ENCODE peak calls at places on chromosome 18, in ten cellular contexts. U is IMR-90, M is body of pancreas, B is cardiac muscle cell, C is pancreas, Z is endodermal cell, I is HCT116, E is fibroblast of lung, S is stomach, Q is left ventricle myocardium inferior. Y is an unnamed sample. For H3K27me3, the result is how much of the 10 kb centered on the place peaks cover.

GRCh38 chr18:35010156-35010555 is 31.1 kb upstream of the MAPRE2 start:
- DNase-seq in B (no peak), C (no peak), E (no peak), Q (no peak), Z (no peak), I (no peak), M (no peak), U (no peak), S (no peak), Y (no peak)

GRCh38 chr18:50341443-50341842 is 33.4 kb upstream of the SKA1 start:
- DNase-seq in Q (no peak), E (no peak), I (no peak), S (no peak), Z (no peak), M (no peak), U (no peak), B (no peak), C (no peak), Y (no peak)

GRCh38 chr18:45686892-45687611 is 36.9 kb upstream of the SLC14A1 start:
- DNase-seq in I (no peak), M (peak), S (no peak), U (no peak), E (no peak), Z (peak), Q (no peak), C (no peak), B (peak), Y (no peak)

GRCh38 chr18:36805105-36805504 is 23.7 kb downstream of the TPGS2 start:
- DNase-seq in I (no peak), U (no peak), M (no peak), Z (no peak), E (no peak), C (no peak), S (no peak), Q (no peak), B (no peak), Y (no peak)

GRCh38 chr18:51211552-51211951 is 14.1 kb upstream of the MEX3C start:
- DNase-seq in I (no peak), B (peak), Q (no peak), U (peak), S (no peak), C (no peak), E (peak), Z (no peak), M (peak), Y (peak)

GRCh38 chr18:77052656-77053309 is 79.8 kb downstream of the MBP start:
- DNase-seq in Z (no peak), I (no peak), Q (no peak), B (no peak), C (no peak), E (no peak), M (peak), U (no peak), S (no peak), Y (no peak)

GRCh38 chr18:56158676-56159075 is 479.7 kb downstream of the TXNL1 start:
- DNase-seq in B (no peak), M (no peak), C (no peak), S (no peak), E (no peak), Z (no peak), U (peak), I (no peak), Q (no peak), Y (no peak)

GRCh38 chr18:77366725-77367641 is 117.3 kb downstream of the GALR1 start:
- DNase-seq in U (no peak), E (peak), Z (no peak), M (peak), B (peak), C (no peak), I (no peak), Q (no peak), S (no peak), Y (peak)

GRCh38 chr18:48751727-48752468 is 198.9 kb downstream of the SMAD7 start:
- DNase-seq in Z (no peak), B (peak), M (no peak), I (no peak), S (no peak), Q (no peak), U (no peak), E (no peak), C (no peak), Y (no peak)

GRCh38 chr18:1002653-1003178 is 98.0 kb downstream of the ADCYAP1 start:
- DNase-seq in I (no peak), Q (no peak), U (no peak), Z (no peak), B (peak), S (no peak), C (no peak), M (no peak), E (peak), Y (no peak)

GRCh38 chr18:25113081-25113480 is 238.9 kb downstream of the ZNF521 start:
- DNase-seq in E (no peak), I (no peak), Z (peak), M (no peak), S (no peak), U (no peak), C (no peak), Q (no peak), B (no peak), Y (no peak)

GRCh38 chr18:76451475-76452331 is 43.3 kb downstream of the ZNF516 start:
- DNase-seq in Q (no peak), S (no peak), C (peak), B (no peak), M (peak), E (peak), U (no peak), I (no peak), Z (peak), Y (no peak)

GRCh38 chr18:51580580-51580979 is 383.1 kb upstream of the MEX3C start:
- DNase-seq in I (no peak), U (no peak), Q (no peak), M (no peak), C (no peak), Z (no peak), E (no peak), S (no peak), B (no peak), Y (no peak)

GRCh38 chr18:45728341-45729010 is 4.5 kb downstream of the SLC14A1 start:
- DNase-seq in B (peak), S (no peak), E (peak), I (no peak), U (peak), Z (no peak), C (no peak), Q (no peak), M (no peak), Y (no peak)

GRCh38 chr18:33916200-33916599 is 308.5 kb downstream of the NOL4 start:
- DNase-seq in M (no peak), U (no peak), C (no peak), I (no peak), Z (peak), S (no peak), Q (no peak), B (no peak), E (no peak), Y (no peak)

GRCh38 chr18:22710628-22711380 is 222.3 kb upstream of the RBBP8 start:
- DNase-seq in B (peak), M (peak), E (peak), Q (peak), S (peak), Z (peak), C (no peak), U (peak), I (no peak), Y (peak)

GRCh38 chr18:13625355-13625754 is 101.0 kb downstream of the FAM210A start:
- DNase-seq in I (no peak), Z (peak), B (no peak), M (no peak), Q (no peak), E (no peak), S (no peak), C (no peak), U (no peak), Y (no peak)

GRCh38 chr18:7977897-7978296 is 410.8 kb downstream of the PTPRM start:
- DNase-seq in C (no peak), B (no peak), Z (no peak), U (no peak), S (no peak), M (no peak), I (no peak), Q (no peak), E (no peak), Y (no peak)

GRCh38 chr18:46915800-46916550 is 1.3 kb downstream of the PIAS2 start:
- DNase-seq in S (no peak), U (peak), C (no peak), E (no peak), M (no peak), Q (no peak), B (no peak), I (no peak), Z (no peak), Y (no peak)

GRCh38 chr18:33751613-33752221 is 173.7 kb downstream of the ASXL3 start:
- DNase-seq in U (peak), E (peak), I (no peak), C (no peak), S (no peak), Z (no peak), M (no peak), B (peak), Q (no peak), Y (no peak)

GRCh38 chr18:34795070-34795740 is 85.1 kb downstream of the DTNA start:
- DNase-seq in C (no peak), Z (no peak), I (no peak), Q (peak), B (no peak), U (no peak), E (no peak), M (no peak), S (no peak), Y (no peak)

GRCh38 chr18:31504455-31505147 is 6.6 kb downstream of the DSG2 start:
- DNase-seq in Z (no peak), C (no peak), M (no peak), S (no peak), E (no peak), B (no peak), I (no peak), Q (no peak), U (no peak), Y (no peak)

GRCh38 chr18:46416706-46417638 is 240.0 kb downstream of the LOXHD1 start:
- DNase-seq in Z (peak), E (no peak), C (no peak), U (no peak), Q (no peak), I (peak), M (no peak), B (no peak), S (no peak), Y (no peak)

GRCh38 chr18:79380816-79381806 is 14.6 kb upstream of the NFATC1 start:
- DNase-seq in Z (peak), M (peak), E (peak), Q (peak), B (peak), C (peak), U (peak), I (no peak), S (peak), Y (peak)

GRCh38 chr18:1779587-1779986 is 791.7 kb downstream of the METTL4 start:
- DNase-seq in Q (no peak), B (no peak), C (no peak), I (no peak), Z (no peak), M (no peak), S (no peak), U (no peak), E (no peak), Y (no peak)

GRCh38 chr18:53991202-53991601 is 233.3 kb downstream of the MBD2 start:
- DNase-seq in E (peak), U (no peak), B (peak), I (peak), M (peak), S (no peak), Q (no peak), Z (no peak), C (no peak), Y (no peak)

GRCh38 chr18:38367473-38367872 is 801.9 kb upstream of the CELF4 start:
- DNase-seq in B (no peak), M (no peak), E (no peak), U (no peak), S (no peak), Z (no peak), Q (no peak), I (no peak), C (no peak), Y (no peak)

GRCh38 chr18:6367208-6367607 is 47.5 kb downstream of the L3MBTL4 start:
- DNase-seq in E (no peak), B (no peak), C (no peak), Q (no peak), S (no peak), U (no peak), I (no peak), Z (no peak), M (no peak), Y (no peak)

GRCh38 chr18:12630136-12630535 is 27.8 kb downstream of the SPIRE1 start:
- DNase-seq in Z (no peak), E (peak), U (peak), B (peak), M (no peak), Q (no peak), S (no peak), I (no peak), C (no peak), Y (no peak)

GRCh38 chr18:26875040-26875654 is 9.6 kb upstream of the AQP4 start:
- DNase-seq in C (no peak), B (no peak), Q (no peak), M (no peak), U (no peak), S (no peak), I (no peak), Z (no peak), E (no peak), Y (no peak)

GRCh38 chr18:9885170-9886004 is at the start of gene TXNDC2:
- DNase-seq in B (peak), I (no peak), M (no peak), U (peak), E (peak), C (no peak), Q (no peak), S (no peak), Z (no peak), Y (no peak)

GRCh38 chr18:70188113-70188512 is 17.4 kb downstream of the RTTN start:
- DNase-seq in Q (no peak), M (no peak), B (peak), C (no peak), I (no peak), E (no peak), U (peak), Z (no peak), S (no peak), Y (no peak)

GRCh38 chr18:37659906-37660305 is 94.3 kb upstream of the CELF4 start:
- DNase-seq in U (no peak), Q (no peak), I (no peak), E (no peak), C (no peak), M (no peak), Z (no peak), S (no peak), B (peak), Y (no peak)

GRCh38 chr18:50649821-50650220 is 89.9 kb downstream of the MAPK4 start:
- DNase-seq in M (peak), Q (peak), U (peak), B (peak), C (no peak), E (peak), S (no peak), Z (no peak), I (no peak), Y (no peak)

GRCh38 chr18:67400502-67401117 is 115.9 kb downstream of the DSEL start:
- DNase-seq in E (peak), Z (no peak), I (no peak), U (peak), B (peak), Q (no peak), C (no peak), M (no peak), S (no peak), Y (no peak)

GRCh38 chr18:55418439-55418838 is 169.6 kb downstream of the TCF4 start:
- DNase-seq in Q (no peak), U (no peak), I (no peak), S (no peak), E (no peak), Z (no peak), B (no peak), C (no peak), M (no peak), Y (no peak)

GRCh38 chr18:69383191-69383590 is 17.5 kb upstream of the DOK6 start:
- DNase-seq in E (peak), M (no peak), B (peak), Q (no peak), Z (no peak), U (no peak), S (no peak), I (no peak), C (no peak), Y (no peak)

GRCh38 chr18:70781860-70782453 is 493.1 kb downstream of the SOCS6 start:
- DNase-seq in S (peak), U (peak), B (peak), Z (peak), M (peak), E (peak), Q (peak), I (peak), C (no peak), Y (peak)

DNA sequence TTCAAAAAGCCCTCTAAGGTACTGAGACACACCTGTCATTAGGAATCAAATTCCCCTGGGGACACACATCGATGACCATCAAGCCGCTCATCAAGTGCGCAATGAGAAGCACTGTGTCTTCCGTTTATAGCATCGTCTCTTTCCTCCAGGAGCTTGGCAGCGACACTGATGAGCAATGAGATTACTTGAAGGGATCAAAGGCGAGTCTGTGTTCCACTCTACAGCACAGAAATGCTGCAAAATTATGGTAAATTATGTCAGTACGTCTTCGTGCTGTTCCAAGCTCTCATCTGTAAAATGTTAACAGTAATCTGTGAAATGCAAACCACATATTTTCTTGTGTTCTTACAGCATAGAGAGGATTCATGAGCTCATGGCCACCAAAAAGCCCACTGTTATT is 97.5 kb upstream of the PIEZO2 start:
- DNase-seq in S (no peak), U (no peak), B (no peak), I (no peak), Z (no peak), E (no peak), C (no peak), M (peak), Q (no peak), Y (no peak)
- H3K4me3 ChIP-seq in S (no peak), U (no peak), B (no peak), I (no peak), Z (no peak), E (no peak), C (no peak), M (no peak), Q (no peak), Y (no peak)

DNA sequence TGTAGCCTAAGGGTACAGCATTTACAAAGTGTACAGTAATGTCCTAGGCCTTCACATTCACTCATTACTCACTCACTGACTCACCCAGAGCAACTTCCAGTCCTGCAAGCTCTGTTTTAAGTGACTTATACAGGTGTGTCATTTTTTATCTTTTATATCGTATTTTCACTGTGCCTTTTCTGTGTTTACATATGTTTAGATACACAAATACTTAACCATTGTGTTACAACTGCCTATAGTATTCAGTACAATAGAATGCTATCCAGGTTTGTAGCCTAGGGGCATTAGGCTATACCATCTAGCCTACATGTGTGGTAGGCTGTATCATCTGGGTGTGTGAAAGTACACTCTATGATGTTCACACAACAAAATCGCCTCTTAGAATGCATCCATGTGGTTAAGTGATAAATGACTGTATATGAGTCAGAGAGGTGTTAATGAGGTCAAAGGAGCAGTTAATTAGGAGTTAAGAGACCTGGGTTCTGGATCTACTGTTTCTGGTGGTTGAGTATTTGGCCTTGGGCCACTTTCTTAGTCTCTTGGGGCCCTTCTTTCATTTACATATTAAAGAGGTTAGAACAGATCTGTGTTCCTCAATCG is 149.1 kb downstream of the GREB1L start:
- DNase-seq in I (peak), M (no peak), Z (no peak), S (no peak), E (peak), Q (no peak), C (no peak), U (peak), B (peak), Y (no peak)
- H3K27me3 ChIP-seq in I (under half), M (under half), Z (half or more), S (under half), E (under half), Q (under half), C (under half), U (under half), B (under half), Y (under half)

GRCh38 chr18:74556166-74556565 is 21.9 kb downstream of the CNDP1 start:
- DNase-seq in Q (no peak), U (no peak), C (no peak), E (no peak), I (no peak), S (no peak), M (no peak), B (no peak), Z (no peak), Y (no peak)
- TF ChIP-seq CTCF in Q (no peak), U (no peak), C (no peak), E (no peak), I (no peak), S (no peak), M (no peak), B (no peak), Z (no peak), Y (no peak)

GRCh38 chr18:3870914-3871313 is 420.9 kb downstream of the TGIF1 start:
- DNase-seq in E (no peak), C (no peak), I (no peak), M (no peak), S (no peak), Z (no peak), Q (no peak), U (no peak), B (no peak), Y (no peak)

GRCh38 chr18:3873211-3873610 is 423.2 kb downstream of the TGIF1 start:
- DNase-seq in M (no peak), Q (no peak), S (no peak), I (no peak), Z (no peak), E (no peak), C (no peak), U (no peak), B (no peak), Y (no peak)

GRCh38 chr18:3871687-3872086 is 421.7 kb downstream of the TGIF1 start:
- DNase-seq in B (no peak), U (no peak), E (no peak), Z (no peak), I (no peak), S (no peak), M (no peak), Q (no peak), C (no peak), Y (no peak)

GRCh38 chr18:3873698-3874495 is 423.9 kb downstream of the TGIF1 start:
- DNase-seq in B (no peak), Q (no peak), S (no peak), E (no peak), U (no peak), M (no peak), C (no peak), I (no peak), Z (no peak), Y (no peak)

DNA sequence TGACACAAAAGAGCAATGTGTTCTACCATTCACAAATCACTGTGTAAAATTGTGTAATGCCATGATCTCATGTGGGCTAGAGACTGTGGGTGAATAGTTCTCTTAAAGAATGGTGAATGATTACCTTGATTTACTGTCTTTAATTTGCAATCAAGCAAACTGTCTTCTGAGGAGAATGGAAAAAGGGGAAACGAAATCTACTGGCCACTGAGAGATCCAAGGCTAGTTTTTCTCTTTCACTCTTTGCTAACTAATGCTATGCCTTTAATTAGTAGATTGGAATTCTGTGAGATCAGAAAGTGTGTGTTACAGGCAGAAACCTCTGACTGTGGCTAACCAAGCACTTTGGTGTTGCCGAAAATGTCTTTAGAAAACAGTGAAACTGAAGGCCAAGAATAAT is 422.7 kb downstream of the TGIF1 start:
- DNase-seq in B (no peak), I (no peak), S (no peak), Z (no peak), E (no peak), Q (no peak), C (no peak), M (no peak), U (no peak), Y (no peak)
- H3K4me3 ChIP-seq in B (no peak), I (no peak), S (no peak), Z (no peak), E (no peak), Q (no peak), C (no peak), M (no peak), U (no peak), Y (no peak)

GRCh38 chr18:42336139-42336538 is 381.1 kb downstream of the PIK3C3 start:
- DNase-seq in Z (no peak), I (no peak), U (no peak), S (no peak), Q (no peak), M (no peak), E (no peak), C (no peak), B (no peak), Y (no peak)

GRCh38 chr18:42339324-42339723 is 384.3 kb downstream of the PIK3C3 start:
- DNase-seq in Z (no peak), B (no peak), I (no peak), U (no peak), Q (no peak), C (no peak), S (no peak), M (no peak), E (peak), Y (no peak)

GRCh38 chr18:42341423-42341822 is 386.4 kb downstream of the PIK3C3 start:
- DNase-seq in Z (no peak), U (no peak), I (no peak), B (no peak), M (no peak), S (no peak), C (no peak), E (peak), Q (no peak), Y (no peak)

GRCh38 chr18:42338683-42339082 is 383.6 kb downstream of the PIK3C3 start:
- DNase-seq in M (no peak), I (no peak), S (no peak), Z (no peak), C (no peak), E (peak), B (no peak), U (no peak), Q (no peak), Y (no peak)

GRCh38 chr18:42340423-42341009 is 385.5 kb downstream of the PIK3C3 start:
- DNase-seq in Q (no peak), S (no peak), U (no peak), Z (no peak), B (no peak), E (no peak), I (no peak), M (no peak), C (no peak), Y (no peak)
- H3K27me3 ChIP-seq in Q (under half), S (under half), U (under half), Z (under half), B (under half), E (under half), I (under half), M (under half), C (under half), Y (under half)